ENCODE peak calls at places on chromosomes 16 and 17, in four cellular contexts. U is OCI-LY7, G is GM23248, D is neuronal stem cell. J is an unnamed sample.

GRCh38 chr17:82964851-82965341 is 114.5 kb upstream of the METRNL start:
- DNase-seq in U (peak; percentile 52), G (no peak), D (no peak), J (no peak)

GRCh38 chr16:59697236-59697635 is 963.1 kb upstream of the GOT2 start:
- DNase-seq in U (no peak), G (peak; percentile 5), D (no peak), J (no peak)

GRCh38 chr17:9072626-9073339 is 51.5 kb downstream of the NTN1 start:
- DNase-seq in U (no peak), G (peak; percentile 41), D (no peak), J (no peak)

GRCh38 chr16:54722210-54722676 is 208.4 kb upstream of the IRX5 start:
- DNase-seq in U (no peak), G (no peak), D (no peak), J (no peak)

GRCh38 chr17:42312285-42313130 is 24.2 kb downstream of the STAT5A start:
- DNase-seq in U (peak; percentile 78), G (peak; percentile 87), D (peak; percentile 70), J (peak; percentile 93)

GRCh38 chr16:13150181-13150885 is 248.9 kb downstream of the SHISA9 start:
- DNase-seq in U (no peak), G (no peak), D (no peak), J (no peak)

GRCh38 chr16:19424478-19424877 is 6.8 kb downstream of the TMC5 start:
- DNase-seq in U (no peak), G (no peak), D (no peak), J (no peak)

GRCh38 chr17:39591958-39592954 is 15.5 kb downstream of the NEUROD2 start:
- DNase-seq in U (peak; percentile 50), G (peak; percentile 49), D (peak; percentile 82), J (peak; percentile 88)

GRCh38 chr16:49459953-49460735 is 86.5 kb downstream of the C16orf78 start:
- DNase-seq in U (no peak), G (no peak), D (no peak), J (no peak)

GRCh38 chr17:60604686-60605334 is 4.8 kb downstream of the PPM1D start:
- DNase-seq in U (no peak), G (peak; percentile 89), D (no peak), J (no peak)

GRCh38 chr16:1532081-1532760 is 1.2 kb upstream of the TMEM204 start:
- DNase-seq in U (no peak), G (peak; percentile 58), D (no peak), J (no peak)

GRCh38 chr16:52617591-52617990 is 70.6 kb upstream of the TOX3 start:
- DNase-seq in U (no peak), G (no peak), D (no peak), J (no peak)

GRCh38 chr16:19844945-19845641 is 39.6 kb downstream of the GPRC5B start:
- DNase-seq in U (no peak), G (peak; percentile 96), D (no peak), J (peak; percentile 54)

GRCh38 chr17:17071531-17072360 is 29.5 kb downstream of the MPRIP start:
- DNase-seq in U (no peak), G (no peak), D (no peak), J (no peak)

GRCh38 chr17:32523017-32523680 is 36.4 kb downstream of the CDK5R1 start:
- DNase-seq in U (peak; percentile 85), G (no peak), D (no peak), J (no peak)

GRCh38 chr17:43613911-43614310 is 47.8 kb downstream of the MEOX1 start:
- DNase-seq in U (no peak), G (peak; percentile 20), D (no peak), J (no peak)

GRCh38 chr16:57645691-57646387 is 17.4 kb downstream of the ADGRG1 start:
- DNase-seq in U (no peak), G (peak; percentile 91), D (no peak), J (no peak)

GRCh38 chr16:2838928-2839327 is 8.8 kb downstream of the ZG16B start:
- DNase-seq in U (peak; percentile 74), G (peak; percentile 94), D (peak; percentile 56), J (peak; percentile 90)

DNA sequence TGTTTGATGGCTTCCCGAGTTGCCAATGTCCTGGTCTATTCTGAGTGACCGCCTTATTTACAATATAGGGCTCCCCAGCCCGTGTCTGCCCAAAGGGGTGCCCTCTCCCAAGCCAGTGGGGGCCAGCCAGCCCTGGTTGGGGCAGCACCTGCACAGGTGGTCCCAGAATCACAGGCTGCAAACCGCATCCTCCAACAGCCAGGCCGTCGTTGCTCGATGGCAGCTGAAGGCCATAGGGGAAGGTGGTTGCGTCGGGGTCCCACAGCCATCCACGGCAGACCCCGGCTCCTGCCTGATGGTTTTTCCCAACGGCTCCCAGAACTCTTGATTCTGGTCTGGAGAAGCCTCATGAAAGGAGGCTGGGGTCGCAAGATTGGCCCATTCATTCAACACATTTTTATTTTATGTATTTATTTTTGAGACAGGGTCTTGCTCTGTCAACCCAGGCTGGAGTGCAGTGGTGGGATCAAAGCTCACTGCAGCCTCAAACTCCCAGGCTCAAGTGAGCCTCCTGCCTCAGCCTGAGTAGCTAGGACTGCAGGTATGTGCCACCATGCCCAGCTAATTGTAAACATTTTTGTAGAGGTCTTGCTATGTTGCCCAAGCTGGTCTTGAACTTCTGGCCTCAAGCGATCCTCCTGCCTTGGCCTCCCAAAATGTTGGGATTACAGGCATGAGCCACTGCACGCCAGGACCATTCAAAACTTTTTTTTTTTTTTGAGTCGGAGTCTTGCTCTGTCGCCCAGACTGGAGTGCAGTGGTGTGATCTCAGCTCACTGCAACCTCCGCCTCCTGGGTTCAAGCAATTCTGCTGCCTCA is 79.0 kb upstream of the TOB1 start:
- DNase-seq in U (no peak), G (no peak), D (no peak), J (no peak)
- H3K4me2 ChIP-seq in U (peak overlapping the region; percentile 29), G (peak overlapping the region; percentile 36), D (peak overlapping the region; percentile 73), J (peak overlapping the region; percentile 84)

DNA sequence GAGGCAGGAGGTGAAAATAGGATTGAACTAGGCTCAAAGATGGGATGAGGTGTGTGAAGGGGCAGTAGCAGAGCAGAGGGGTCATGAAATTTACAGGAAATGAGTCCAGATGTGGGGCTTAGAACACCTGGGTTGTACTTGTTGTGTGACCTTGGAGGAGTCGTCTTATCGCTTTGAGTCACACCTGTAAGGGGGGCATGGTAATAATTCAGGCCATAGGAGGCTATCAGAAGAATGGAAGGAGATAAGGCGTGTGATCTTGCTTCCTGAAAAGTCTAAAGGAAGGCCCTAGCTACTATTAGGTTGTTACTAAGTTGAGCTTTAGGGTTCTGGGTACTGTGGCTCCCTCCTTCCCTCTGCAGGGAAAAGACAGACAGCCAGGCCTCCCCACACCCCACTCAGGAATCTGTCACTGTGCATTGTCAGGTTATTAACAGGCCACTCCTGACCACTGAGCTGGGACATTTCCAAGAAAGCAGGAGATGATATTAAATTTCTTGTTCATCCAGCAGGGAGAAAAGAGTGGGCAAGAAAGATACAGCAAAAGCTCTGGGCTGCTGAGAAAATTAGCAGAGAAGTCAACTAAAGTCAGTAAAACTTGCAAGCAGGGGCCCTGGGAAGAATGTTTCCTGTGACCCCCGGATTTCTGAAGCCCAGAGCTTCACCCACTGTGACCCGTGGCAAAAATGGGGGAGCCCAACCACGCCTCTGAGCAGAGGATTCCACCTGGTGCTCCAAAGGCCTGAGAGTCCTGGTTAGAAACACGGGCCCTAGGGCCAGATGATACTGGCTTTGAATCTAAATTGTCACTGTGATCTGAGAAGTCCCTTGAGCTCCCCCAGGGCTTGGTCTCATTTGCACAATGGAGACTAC is 6.0 kb upstream of the CDC42EP4 start:
- DNase-seq in U (no peak), G (peak; percentile 26), D (no peak), J (no peak)
- H3K4me2 ChIP-seq in U (no peak overlapping the region), G (no peak overlapping the region), D (no peak overlapping the region), J (no peak overlapping the region)

GRCh38 chr16:81818514-81819304 is 39.6 kb downstream of the PLCG2 start:
- DNase-seq in U (no peak), G (no peak), D (no peak), J (no peak)
- H3K4me2 ChIP-seq in U (peak overlapping the region; percentile 89), G (no peak overlapping the region), D (no peak overlapping the region), J (no peak overlapping the region)

GRCh38 chr16:12100124-12100647 is 123.7 kb downstream of the SNX29 start:
- DNase-seq in U (no peak), G (no peak), D (no peak), J (no peak)
- H3K4me2 ChIP-seq in U (no peak overlapping the region), G (no peak overlapping the region), D (no peak overlapping the region), J (no peak overlapping the region)

DNA sequence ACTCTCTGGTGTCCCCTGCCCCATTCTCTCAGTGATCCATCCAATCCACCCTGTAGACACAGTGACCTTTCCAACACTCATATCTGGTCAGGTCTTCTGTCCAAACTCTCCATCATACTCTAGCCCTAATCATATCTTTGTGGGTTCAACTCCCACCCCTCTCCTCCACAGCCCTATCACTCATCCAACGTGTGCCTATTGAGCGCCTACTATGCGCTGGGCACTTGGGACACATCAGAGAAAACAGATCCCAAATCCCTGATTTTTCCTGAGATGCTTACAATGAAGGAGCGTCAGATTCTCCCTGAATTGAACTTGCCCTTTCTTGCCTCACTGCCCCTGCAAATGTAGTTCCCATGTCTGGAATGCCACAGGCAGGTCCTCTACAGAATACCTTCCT is 1.8 kb downstream of the DCTPP1 start:
- DNase-seq in U (no peak), G (no peak), D (no peak), J (no peak)
- H3K4me2 ChIP-seq in U (peak overlapping the region; percentile 89), G (no peak overlapping the region), D (no peak overlapping the region), J (no peak overlapping the region)

GRCh38 chr17:69609495-69610315 is 195.2 kb downstream of the MAP2K6 start:
- DNase-seq in U (no peak), G (peak; percentile 60), D (no peak), J (peak; percentile 27)

GRCh38 chr17:69606142-69606800 is 191.8 kb downstream of the MAP2K6 start:
- DNase-seq in U (peak; percentile 31), G (no peak), D (no peak), J (no peak)

GRCh38 chr17:69607162-69607834 is 192.8 kb downstream of the MAP2K6 start:
- DNase-seq in U (peak; percentile 84), G (peak; percentile 87), D (peak; percentile 63), J (peak; percentile 85)

GRCh38 chr17:69608808-69609494 is 194.5 kb downstream of the MAP2K6 start:
- DNase-seq in U (no peak), G (peak; percentile 95), D (no peak), J (peak; percentile 43)

DNA sequence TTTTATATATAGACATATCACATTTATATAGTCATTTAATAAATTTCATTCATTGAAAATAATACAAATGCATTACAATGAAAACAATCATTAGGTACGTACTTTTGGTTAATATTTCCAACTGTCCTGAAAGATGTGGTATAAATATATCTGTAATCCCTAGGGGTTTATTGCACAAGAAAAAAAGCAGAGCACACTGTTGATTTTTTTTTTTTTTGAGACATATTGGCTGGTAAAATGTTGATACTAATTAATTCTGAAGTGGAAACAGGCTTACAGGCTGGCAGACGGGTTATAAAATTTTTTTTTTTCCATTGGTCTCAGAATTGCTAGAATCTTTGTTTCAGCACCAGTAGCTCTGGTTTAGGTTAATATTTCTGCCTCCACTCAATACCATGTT is 193.6 kb downstream of the MAP2K6 start:
- DNase-seq in U (no peak), G (peak; percentile 9), D (no peak), J (no peak)
- H3K4me2 ChIP-seq in U (no peak overlapping the region), G (peak overlapping the region; percentile 70), D (no peak overlapping the region), J (no peak overlapping the region)

GRCh38 chr16:30457743-30458560 is 12.3 kb upstream of the SEPHS2 start:
- DNase-seq in U (no peak), G (no peak), D (no peak), J (no peak)

GRCh38 chr16:30457256-30457655 is 11.6 kb upstream of the SEPHS2 start:
- DNase-seq in U (no peak), G (no peak), D (no peak), J (no peak)

GRCh38 chr16:30458561-30459394 is 13.1 kb upstream of the SEPHS2 start:
- DNase-seq in U (peak; percentile 84), G (no peak), D (no peak), J (no peak)

GRCh38 chr16:30456302-30456701 is 10.6 kb upstream of the SEPHS2 start:
- DNase-seq in U (no peak), G (no peak), D (no peak), J (no peak)

GRCh38 chr16:30459456-30459855 is 13.1 kb upstream of the ITGAL start:
- DNase-seq in U (peak; percentile 41), G (no peak), D (no peak), J (no peak)
- H3K4me2 ChIP-seq in U (peak overlapping the region; percentile 72), G (no peak overlapping the region), D (no peak overlapping the region), J (no peak overlapping the region)

GRCh38 chr17:36972186-36972686 is 23.5 kb downstream of the AATF start:
- DNase-seq in U (no peak), G (no peak), D (no peak), J (no peak)
- H3K4me2 ChIP-seq in U (no peak overlapping the region), G (no peak overlapping the region), D (no peak overlapping the region), J (no peak overlapping the region)